ENCODE peak calls at places on chromosomes 3 and 15, in seven cellular contexts. X is NCI-H1436; W is nucleus accumbens; Y is stromal cell of bone marrow; L is HTR-8/SVneo; U is stimulated activated CD4-positive, alpha-beta T cell treated with anti-CD3 and anti-CD28 coated beads, Interleukin-2, amount 100 ng/mL, for 24 hours; H is ELF-1. D is an unnamed sample.

GRCh38 chr3:4503050-4503449 is 9.9 kb downstream of the ITPR1 start:
- DNase-seq in X (no peak), W (no peak), Y (no peak), L (no peak), U (no peak), H (no peak), D (no peak)

GRCh38 chr3:158727499-158728377 is 4.5 kb downstream of the RARRES1 start:
- DNase-seq in X (peak; percentile 58), W (no peak), Y (peak; percentile 67), L (peak; percentile 58), U (peak; percentile 30), H (peak; percentile 37), D (peak; percentile 70)

GRCh38 chr15:74334127-74334526 is 33.3 kb downstream of the CYP11A1 start:
- DNase-seq in X (no peak), W (no peak), Y (no peak), L (no peak), U (no peak), H (no peak), D (no peak)

GRCh38 chr15:28989896-28990295 is 104.1 kb downstream of the APBA2 start:
- DNase-seq in X (no peak), W (no peak), Y (no peak), L (no peak), U (no peak), H (no peak), D (no peak)

GRCh38 chr3:183285318-183285717 is 32.3 kb downstream of the B3GNT5 start:
- DNase-seq in X (no peak), W (no peak), Y (no peak), L (no peak), U (no peak), H (no peak), D (no peak)

GRCh38 chr15:98568382-98569017 is 79.8 kb upstream of the IGF1R start:
- DNase-seq in X (no peak), W (no peak), Y (no peak), L (no peak), U (no peak), H (no peak), D (no peak)

GRCh38 chr3:133943639-133944131 is 48.0 kb upstream of the RAB6B start:
- DNase-seq in X (no peak), W (no peak), Y (peak; percentile 35), L (peak; percentile 55), U (no peak), H (no peak), D (no peak)

GRCh38 chr3:32288819-32289218 is 50.3 kb downstream of the CMTM8 start:
- DNase-seq in X (no peak), W (no peak), Y (no peak), L (no peak), U (no peak), H (no peak), D (no peak)

GRCh38 chr15:74505837-74506514 is 35.0 kb upstream of the ARID3B start:
- DNase-seq in X (no peak), W (no peak), Y (no peak), L (no peak), U (no peak), H (no peak), D (no peak)

GRCh38 chr3:59444293-59444671 is 394.5 kb upstream of the CFAP20DC start:
- DNase-seq in X (no peak), W (no peak), Y (no peak), L (no peak), U (no peak), H (no peak), D (no peak)

GRCh38 chr3:71341721-71342120 is 241.8 kb downstream of the FOXP1 start:
- DNase-seq in X (no peak), W (no peak), Y (peak; percentile 68), L (peak; percentile 37), U (no peak), H (no peak), D (no peak)

GRCh38 chr3:107404727-107405519 is 27.7 kb downstream of the CCDC54 start:
- DNase-seq in X (no peak), W (no peak), Y (no peak), L (peak; percentile 36), U (no peak), H (no peak), D (no peak)

GRCh38 chr3:8702560-8702959 is 31.0 kb upstream of the CAV3 start:
- DNase-seq in X (no peak), W (no peak), Y (no peak), L (no peak), U (peak; percentile 6), H (peak; percentile 15), D (no peak)

GRCh38 chr15:42138411-42138810 is 18.0 kb downstream of the PLA2G4F start:
- DNase-seq in X (no peak), W (no peak), Y (no peak), L (no peak), U (no peak), H (no peak), D (no peak)

GRCh38 chr3:13888576-13888975 is 8.7 kb upstream of the WNT7A start:
- DNase-seq in X (no peak), W (no peak), Y (no peak), L (no peak), U (no peak), H (no peak), D (no peak)

GRCh38 chr3:46501702-46502101 is 3.9 kb downstream of the RTP3 start:
- DNase-seq in X (no peak), W (no peak), Y (no peak), L (no peak), U (no peak), H (no peak), D (no peak)

GRCh38 chr3:133745981-133746721 is at the start of gene TF:
- DNase-seq in X (no peak), W (peak; percentile 91), Y (no peak), L (no peak), U (peak; percentile 4), H (peak; percentile 22), D (peak; percentile 91)

GRCh38 chr3:184630861-184631260 is 69.3 kb downstream of the EPHB3 start:
- DNase-seq in X (no peak), W (no peak), Y (no peak), L (no peak), U (no peak), H (no peak), D (no peak)

GRCh38 chr15:61829514-61829889 is 230.7 kb downstream of the VPS13C start:
- DNase-seq in X (no peak), W (no peak), Y (no peak), L (no peak), U (no peak), H (no peak), D (no peak)

GRCh38 chr3:125083776-125084175 is 28.0 kb upstream of the HEG1 start:
- DNase-seq in X (no peak), W (no peak), Y (no peak), L (no peak), U (no peak), H (no peak), D (no peak)

GRCh38 chr15:58932791-58933310 is 628 bp downstream of the SLTM start:
- DNase-seq in X (no peak), W (no peak), Y (no peak), L (no peak), U (no peak), H (no peak), D (peak; percentile 48)

GRCh38 chr15:46280753-46281521 is 646.1 kb downstream of the SQOR start:
- DNase-seq in X (peak; percentile 68), W (no peak), Y (no peak), L (no peak), U (no peak), H (no peak), D (no peak)

GRCh38 chr15:25136119-25136518 is 181.3 kb downstream of the SNRPN start:
- DNase-seq in X (no peak), W (no peak), Y (no peak), L (no peak), U (no peak), H (peak; percentile 13), D (no peak)

GRCh38 chr15:95085056-95085455 is 853.7 kb downstream of the MCTP2 start:
- DNase-seq in X (no peak), W (no peak), Y (no peak), L (no peak), U (no peak), H (peak; percentile 8), D (no peak)

GRCh38 chr15:100786139-100786531 is 93.5 kb upstream of the ALDH1A3 start:
- DNase-seq in X (no peak), W (no peak), Y (no peak), L (no peak), U (no peak), H (no peak), D (no peak)

GRCh38 chr3:127263586-127264231 is 24.1 kb downstream of the PRR20G start:
- DNase-seq in X (no peak), W (no peak), Y (no peak), L (no peak), U (no peak), H (no peak), D (no peak)

GRCh38 chr3:42638339-42638842 is 15.1 kb upstream of the ZBTB47 start:
- DNase-seq in X (no peak), W (no peak), Y (no peak), L (no peak), U (peak; percentile 28), H (no peak), D (no peak)

GRCh38 chr3:156619376-156619775 is 55.0 kb upstream of the TIPARP start:
- DNase-seq in X (no peak), W (no peak), Y (no peak), L (no peak), U (no peak), H (no peak), D (no peak)

GRCh38 chr3:106194726-106195125 is 325.9 kb upstream of the CBLB start:
- DNase-seq in X (no peak), W (no peak), Y (no peak), L (no peak), U (no peak), H (no peak), D (no peak)

GRCh38 chr3:171306631-171307030 is 153.6 kb downstream of the TNIK start:
- DNase-seq in X (no peak), W (peak; percentile 42), Y (peak; percentile 98), L (no peak), U (no peak), H (no peak), D (peak; percentile 88)

GRCh38 chr15:25947336-25948080 is 84.4 kb upstream of the ATP10A start:
- DNase-seq in X (no peak), W (no peak), Y (no peak), L (no peak), U (no peak), H (peak; percentile 77), D (no peak)

GRCh38 chr15:65824031-65824743 is 32.1 kb upstream of the DENND4A start:
- DNase-seq in X (peak; percentile 51), W (no peak), Y (peak; percentile 67), L (peak; percentile 66), U (no peak), H (peak; percentile 73), D (peak; percentile 41)

GRCh38 chr15:84151205-84151931 is 84.2 kb upstream of the GOLGA6L4 start:
- DNase-seq in X (no peak), W (no peak), Y (no peak), L (peak; percentile 62), U (no peak), H (peak; percentile 95), D (no peak)

GRCh38 chr3:12916159-12916558 is 74.8 kb upstream of the RPL32 start:
- DNase-seq in X (no peak), W (no peak), Y (no peak), L (no peak), U (no peak), H (no peak), D (no peak)

GRCh38 chr15:66865622-66866611 is 163.9 kb downstream of the SMAD6 start:
- DNase-seq in X (no peak), W (no peak), Y (no peak), L (no peak), U (no peak), H (no peak), D (no peak)

GRCh38 chr3:10349801-10350200 is 28.9 kb upstream of the SEC13 start:
- DNase-seq in X (no peak), W (no peak), Y (no peak), L (no peak), U (no peak), H (no peak), D (no peak)